ENCODE peak calls at places on chromosome 17, in six cellular contexts. One of them, this sample, is unnamed.
A peak's percentile ranks its signal among the peaks of the same experiment; 100 is the strongest.

GRCh38 chr17:41920580-41920955 is 1.8 kb upstream of the ACLY start:
- DNase-seq in GM12878: no peak
- DNase-seq in H1: no peak
- DNase-seq in A549: no peak
- DNase-seq in K562: no peak
- DNase-seq in HepG2: no peak
- DNase-seq in this sample: no peak

GRCh38 chr17:17125136-17126084 is 80.7 kb downstream of the PLD6 start:
- DNase-seq in GM12878: no peak
- DNase-seq in H1: no peak
- DNase-seq in A549: no peak
- DNase-seq in K562: no peak
- DNase-seq in HepG2: no peak
- DNase-seq in this sample: no peak

GRCh38 chr17:869567-870530 is 87.7 kb downstream of the MRM3 start:
- DNase-seq in GM12878: no peak
- DNase-seq in H1: no peak
- DNase-seq in A549: peak; percentile 58
- DNase-seq in K562: no peak
- DNase-seq in HepG2: no peak
- DNase-seq in this sample: peak; percentile 76

GRCh38 chr17:81120149-81120484 is 45.2 kb upstream of the PVALEF start:
- DNase-seq in GM12878: no peak
- DNase-seq in H1: no peak
- DNase-seq in A549: no peak
- DNase-seq in K562: no peak
- DNase-seq in HepG2: no peak
- DNase-seq in this sample: no peak

GRCh38 chr17:37168731-37169353 is 206.9 kb upstream of the C17orf78 start:
- DNase-seq in GM12878: no peak
- DNase-seq in H1: no peak
- DNase-seq in A549: no peak
- DNase-seq in K562: no peak
- DNase-seq in HepG2: peak; percentile 7
- DNase-seq in this sample: no peak

GRCh38 chr17:68433911-68434503 is 23.3 kb downstream of the WIPI1 start:
- DNase-seq in GM12878: no peak
- DNase-seq in H1: no peak
- DNase-seq in A549: no peak
- DNase-seq in K562: no peak
- DNase-seq in HepG2: no peak
- DNase-seq in this sample: no peak

GRCh38 chr17:46892192-46892703 is 30.7 kb upstream of the GOSR2 start:
- DNase-seq in GM12878: no peak
- DNase-seq in H1: no peak
- DNase-seq in A549: no peak
- DNase-seq in K562: no peak
- DNase-seq in HepG2: no peak
- DNase-seq in this sample: no peak

GRCh38 chr17:53627511-53627910 is 195.2 kb upstream of the KIF2B start:
- DNase-seq in GM12878: no peak
- DNase-seq in H1: no peak
- DNase-seq in A549: peak; percentile 17
- DNase-seq in K562: no peak
- DNase-seq in HepG2: no peak
- DNase-seq in this sample: peak; percentile 69

GRCh38 chr17:42179911-42180410 is 981 bp downstream of the KCNH4 start:
- DNase-seq in GM12878: no peak
- DNase-seq in H1: no peak
- DNase-seq in A549: no peak
- DNase-seq in K562: peak; percentile 76
- DNase-seq in HepG2: peak; percentile 47
- DNase-seq in this sample: peak; percentile 30

GRCh38 chr17:9021158-9021984 is at the start of gene NTN1:
- DNase-seq in GM12878: no peak
- DNase-seq in H1: no peak
- DNase-seq in A549: no peak
- DNase-seq in K562: peak; percentile 14
- DNase-seq in HepG2: no peak
- DNase-seq in this sample: peak; percentile 13

GRCh38 chr17:27329146-27329805 is 35.4 kb downstream of the WSB1 start:
- DNase-seq in GM12878: no peak
- DNase-seq in H1: no peak
- DNase-seq in A549: no peak
- DNase-seq in K562: no peak
- DNase-seq in HepG2: no peak
- DNase-seq in this sample: no peak

GRCh38 chr17:41126412-41126811 is 2.4 kb upstream of the KRTAP4-12 start:
- DNase-seq in GM12878: no peak
- DNase-seq in H1: no peak
- DNase-seq in A549: no peak
- DNase-seq in K562: no peak
- DNase-seq in HepG2: no peak
- DNase-seq in this sample: no peak

GRCh38 chr17:30273373-30273772 is 18.4 kb downstream of the BLMH start:
- DNase-seq in GM12878: no peak
- DNase-seq in H1: no peak
- DNase-seq in A549: no peak
- DNase-seq in K562: no peak
- DNase-seq in HepG2: no peak
- DNase-seq in this sample: peak; percentile 55

GRCh38 chr17:55161935-55162555 is 102.7 kb upstream of the HLF start:
- DNase-seq in GM12878: no peak
- DNase-seq in H1: no peak
- DNase-seq in A549: peak; percentile 13
- DNase-seq in K562: no peak
- DNase-seq in HepG2: peak; percentile 31
- DNase-seq in this sample: peak; percentile 95

GRCh38 chr17:13410874-13411273 is 190.9 kb downstream of the HS3ST3A1 start:
- DNase-seq in GM12878: no peak
- DNase-seq in H1: no peak
- DNase-seq in A549: no peak
- DNase-seq in K562: no peak
- DNase-seq in HepG2: peak; percentile 57
- DNase-seq in this sample: peak; percentile 44

GRCh38 chr17:57461082-57461481 is 204.8 kb downstream of the MSI2 start:
- DNase-seq in GM12878: no peak
- DNase-seq in H1: no peak
- DNase-seq in A549: no peak
- DNase-seq in K562: no peak
- DNase-seq in HepG2: no peak
- DNase-seq in this sample: peak; percentile 52

GRCh38 chr17:41496803-41497484 is 7.2 kb upstream of the KRT36 start:
- DNase-seq in GM12878: peak; percentile 12
- DNase-seq in H1: peak; percentile 68
- DNase-seq in A549: peak; percentile 95
- DNase-seq in K562: peak; percentile 88
- DNase-seq in HepG2: peak; percentile 86
- DNase-seq in this sample: peak; percentile 83

GRCh38 chr17:28745777-28746473 is 2.1 kb downstream of the TRAF4 start:
- DNase-seq in GM12878: no peak
- DNase-seq in H1: no peak
- DNase-seq in A549: no peak
- DNase-seq in K562: no peak
- DNase-seq in HepG2: no peak
- DNase-seq in this sample: no peak

GRCh38 chr17:28744802-28745051 is 916 bp downstream of the TRAF4 start:
- DNase-seq in GM12878: no peak
- DNase-seq in H1: no peak
- DNase-seq in A549: no peak
- DNase-seq in K562: no peak
- DNase-seq in HepG2: no peak
- DNase-seq in this sample: no peak

GRCh38 chr17:28746611-28747045 is 2.8 kb downstream of the TRAF4 start:
- DNase-seq in GM12878: no peak
- DNase-seq in H1: no peak
- DNase-seq in A549: no peak
- DNase-seq in K562: no peak
- DNase-seq in HepG2: no peak
- DNase-seq in this sample: no peak

GRCh38 chr17:28744104-28744801 is 442 bp downstream of the TRAF4 start:
- DNase-seq in GM12878: no peak
- DNase-seq in H1: no peak
- DNase-seq in A549: peak; percentile 58
- DNase-seq in K562: peak; percentile 88
- DNase-seq in HepG2: peak; percentile 71
- DNase-seq in this sample: peak; percentile 41

DNA sequence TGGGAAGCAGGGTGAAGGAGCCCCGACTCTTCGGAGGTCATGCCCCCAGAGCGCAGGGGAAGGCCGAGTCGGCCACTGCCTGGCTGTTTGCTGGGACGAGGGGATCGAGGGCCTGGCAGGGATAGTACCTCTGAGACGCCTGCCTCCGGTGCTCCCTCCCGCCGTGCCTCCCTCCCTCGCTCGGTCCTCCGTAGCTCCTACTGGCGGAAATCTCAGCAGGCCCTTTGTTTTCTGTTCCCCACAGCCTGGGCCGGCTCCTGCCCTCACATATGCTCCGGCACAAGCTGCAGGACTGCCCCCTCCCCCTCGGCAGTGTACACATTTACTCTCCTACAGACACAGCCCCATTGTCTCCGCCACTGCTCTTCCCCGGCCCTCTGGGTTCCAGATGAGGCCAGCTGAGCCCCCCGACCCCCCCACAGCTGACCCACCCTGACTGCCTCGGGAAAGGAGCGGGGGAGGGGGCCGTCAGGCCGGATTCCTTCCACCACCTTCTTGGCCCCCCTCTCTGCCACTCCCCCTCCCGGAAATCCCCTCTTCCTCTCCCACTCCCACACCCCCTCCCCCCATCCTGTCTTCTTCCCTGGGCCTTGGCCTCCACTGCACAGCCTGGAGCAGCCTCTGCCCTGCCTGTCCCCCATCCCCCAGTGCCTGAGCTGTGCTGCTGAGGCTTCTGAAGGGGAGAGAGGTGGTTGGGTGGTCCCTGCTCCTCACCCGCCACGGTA is 1.4 kb downstream of the TRAF4 start:
- DNase-seq in GM12878: no peak
- DNase-seq in H1: no peak
- DNase-seq in A549: no peak
- DNase-seq in K562: peak; percentile 35
- DNase-seq in HepG2: peak; percentile 90
- DNase-seq in this sample: peak; percentile 47
- TF ChIP-seq USF2 in GM12878: no peak
- TF ChIP-seq USF2 in H1: no peak
- TF ChIP-seq USF2 in A549: no peak
- TF ChIP-seq USF2 in K562: no peak
- TF ChIP-seq USF2 in HepG2: no peak
- TF ChIP-seq USF2 in this sample: no peak

GRCh38 chr17:4802228-4802627 is at the start of gene C17orf114:
- DNase-seq in GM12878: no peak
- DNase-seq in H1: no peak
- DNase-seq in A549: no peak
- DNase-seq in K562: no peak
- DNase-seq in HepG2: no peak
- DNase-seq in this sample: no peak

GRCh38 chr17:4795168-4795567 is 796 bp upstream of the PSMB6 start:
- DNase-seq in GM12878: no peak
- DNase-seq in H1: no peak
- DNase-seq in A549: no peak
- DNase-seq in K562: no peak
- DNase-seq in HepG2: no peak
- DNase-seq in this sample: no peak

GRCh38 chr17:4800462-4801185 is 1.5 kb downstream of the C17orf114 start:
- DNase-seq in GM12878: no peak
- DNase-seq in H1: no peak
- DNase-seq in A549: no peak
- DNase-seq in K562: peak; percentile 10
- DNase-seq in HepG2: no peak
- DNase-seq in this sample: no peak

GRCh38 chr17:4790705-4791088 is 1.9 kb downstream of the GLTPD2 start:
- DNase-seq in GM12878: no peak
- DNase-seq in H1: no peak
- DNase-seq in A549: no peak
- DNase-seq in K562: no peak
- DNase-seq in HepG2: no peak
- DNase-seq in this sample: no peak

DNA sequence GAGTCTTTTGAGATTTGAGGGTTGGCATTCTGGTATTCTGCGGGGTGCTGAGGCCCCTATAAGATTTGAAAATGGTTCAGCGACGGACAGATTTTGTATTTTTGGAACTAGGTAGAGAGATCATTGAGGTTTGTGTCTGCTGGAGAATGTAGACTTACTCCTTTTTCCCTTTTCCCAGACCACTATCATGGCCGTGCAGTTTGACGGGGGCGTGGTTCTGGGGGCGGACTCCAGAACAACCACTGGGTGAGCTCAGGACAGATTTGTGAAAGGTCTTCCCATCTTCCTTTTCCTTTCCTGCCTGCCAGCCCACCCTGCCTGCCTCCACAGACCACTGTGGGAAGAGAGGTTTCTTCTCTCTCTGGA is 569 bp downstream of the PSMB6 start:
- DNase-seq in GM12878: no peak
- DNase-seq in H1: no peak
- DNase-seq in A549: peak; percentile 92
- DNase-seq in K562: peak; percentile 50
- DNase-seq in HepG2: peak; percentile 33
- DNase-seq in this sample: peak; percentile 35
- TF ChIP-seq CEBPB in GM12878: no peak
- TF ChIP-seq CEBPB in H1: no peak
- TF ChIP-seq CEBPB in A549: no peak
- TF ChIP-seq CEBPB in K562: no peak
- TF ChIP-seq CEBPB in HepG2: no peak
- TF ChIP-seq CEBPB in this sample: no peak

DNA sequence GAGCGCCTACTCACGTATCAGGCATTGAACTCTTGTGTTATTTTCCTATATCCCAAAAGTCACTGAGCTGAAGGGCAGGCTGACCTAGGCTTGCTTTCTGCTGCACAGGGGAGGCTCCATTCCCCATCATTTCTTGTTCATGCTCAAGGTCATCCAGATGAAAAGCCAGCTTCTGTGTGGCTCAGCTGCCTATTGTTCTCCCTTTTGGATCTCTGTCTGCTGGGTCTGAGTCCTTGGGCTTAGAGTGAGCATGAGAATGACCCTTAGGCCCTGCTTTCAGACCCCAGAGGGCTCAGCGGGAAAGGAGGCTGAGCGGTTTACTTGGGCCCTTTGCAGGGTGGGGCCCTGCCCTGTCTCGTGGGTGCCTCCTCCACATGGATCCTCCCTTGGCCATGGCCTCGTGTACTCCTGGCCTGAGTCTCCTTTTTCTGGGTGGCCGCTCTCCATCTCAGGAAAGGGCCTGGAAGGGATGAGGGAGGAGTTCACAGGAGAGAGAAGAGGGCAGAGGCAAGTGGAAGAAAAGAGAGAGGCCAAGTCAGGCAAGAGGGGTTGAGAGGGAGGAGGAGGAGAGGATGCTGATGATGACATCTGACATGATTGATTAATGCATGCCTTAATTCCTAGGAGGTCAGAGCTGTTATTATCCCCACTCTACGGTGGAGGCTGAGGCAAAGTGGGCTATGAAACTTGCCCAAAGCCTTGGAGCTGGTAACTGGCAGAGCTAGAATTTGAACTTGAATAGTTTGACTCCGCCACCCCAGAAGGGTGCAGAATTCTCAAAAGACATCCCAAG is 19.8 kb upstream of the MAP3K14 start:
- DNase-seq in GM12878: no peak
- DNase-seq in H1: no peak
- DNase-seq in A549: no peak
- DNase-seq in K562: no peak
- DNase-seq in HepG2: no peak
- DNase-seq in this sample: no peak
- TF ChIP-seq USF2 in GM12878: no peak
- TF ChIP-seq USF2 in H1: no peak
- TF ChIP-seq USF2 in A549: no peak
- TF ChIP-seq USF2 in K562: no peak
- TF ChIP-seq USF2 in HepG2: no peak
- TF ChIP-seq USF2 in this sample: no peak

GRCh38 chr17:76598004-76598439 is 12.4 kb upstream of the ST6GALNAC2 start:
- DNase-seq in GM12878: no peak
- DNase-seq in H1: no peak
- DNase-seq in A549: no peak
- DNase-seq in K562: no peak
- DNase-seq in HepG2: peak; percentile 67
- DNase-seq in this sample: no peak
- TF ChIP-seq CEBPB in GM12878: no peak
- TF ChIP-seq CEBPB in H1: no peak
- TF ChIP-seq CEBPB in A549: no peak
- TF ChIP-seq CEBPB in K562: no peak
- TF ChIP-seq CEBPB in HepG2: no peak
- TF ChIP-seq CEBPB in this sample: no peak